ENCODE peak calls at places on chromosomes 12 and 14, in seven cellular contexts. One of them, this sample, is unnamed.

GRCh38 chr12:90037740-90038139 is 329.1 kb upstream of the ATP2B1 start:
- DNase-seq in activated CD4-positive, alpha-beta T cell treated with anti-CD3 and anti-CD28 coated beads, Interleukin-2, amount 10 ng/mL, durations not matched to agents 7 days and 5 days: no peak
- DNase-seq in RPMI7951: no peak
- DNase-seq in lower leg skin: no peak
- DNase-seq in A549: no peak
- DNase-seq in cardiac fibroblast: peak
- DNase-seq in epithelial cell of esophagus: no peak
- DNase-seq in this sample: no peak

GRCh38 chr12:5796171-5797091 is 148.6 kb downstream of the ANO2 start:
- DNase-seq in activated CD4-positive, alpha-beta T cell treated with anti-CD3 and anti-CD28 coated beads, Interleukin-2, amount 10 ng/mL, durations not matched to agents 7 days and 5 days: peak
- DNase-seq in RPMI7951: no peak
- DNase-seq in lower leg skin: no peak
- DNase-seq in A549: peak
- DNase-seq in cardiac fibroblast: no peak
- DNase-seq in epithelial cell of esophagus: no peak
- DNase-seq in this sample: no peak

GRCh38 chr12:117041798-117042170 is 57.4 kb downstream of the TESC start:
- DNase-seq in activated CD4-positive, alpha-beta T cell treated with anti-CD3 and anti-CD28 coated beads, Interleukin-2, amount 10 ng/mL, durations not matched to agents 7 days and 5 days: no peak
- DNase-seq in RPMI7951: no peak
- DNase-seq in lower leg skin: no peak
- DNase-seq in A549: no peak
- DNase-seq in cardiac fibroblast: no peak
- DNase-seq in epithelial cell of esophagus: no peak
- DNase-seq in this sample: no peak

GRCh38 chr12:39235990-39236767 is 206.7 kb downstream of the KIF21A start:
- DNase-seq in activated CD4-positive, alpha-beta T cell treated with anti-CD3 and anti-CD28 coated beads, Interleukin-2, amount 10 ng/mL, durations not matched to agents 7 days and 5 days: no peak
- DNase-seq in RPMI7951: peak
- DNase-seq in lower leg skin: no peak
- DNase-seq in A549: no peak
- DNase-seq in cardiac fibroblast: peak
- DNase-seq in epithelial cell of esophagus: peak
- DNase-seq in this sample: no peak

GRCh38 chr12:42957136-42957535 is 367.6 kb upstream of the PRICKLE1 start:
- DNase-seq in activated CD4-positive, alpha-beta T cell treated with anti-CD3 and anti-CD28 coated beads, Interleukin-2, amount 10 ng/mL, durations not matched to agents 7 days and 5 days: no peak
- DNase-seq in RPMI7951: no peak
- DNase-seq in lower leg skin: no peak
- DNase-seq in A549: no peak
- DNase-seq in cardiac fibroblast: no peak
- DNase-seq in epithelial cell of esophagus: no peak
- DNase-seq in this sample: no peak

GRCh38 chr12:113598815-113599406 is 127.2 kb upstream of the LHX5 start:
- DNase-seq in activated CD4-positive, alpha-beta T cell treated with anti-CD3 and anti-CD28 coated beads, Interleukin-2, amount 10 ng/mL, durations not matched to agents 7 days and 5 days: no peak
- DNase-seq in RPMI7951: no peak
- DNase-seq in lower leg skin: no peak
- DNase-seq in A549: no peak
- DNase-seq in cardiac fibroblast: no peak
- DNase-seq in epithelial cell of esophagus: no peak
- DNase-seq in this sample: no peak

GRCh38 chr12:8887285-8887715 is 27.0 kb upstream of the PHC1 start:
- DNase-seq in activated CD4-positive, alpha-beta T cell treated with anti-CD3 and anti-CD28 coated beads, Interleukin-2, amount 10 ng/mL, durations not matched to agents 7 days and 5 days: no peak
- DNase-seq in RPMI7951: no peak
- DNase-seq in lower leg skin: no peak
- DNase-seq in A549: no peak
- DNase-seq in cardiac fibroblast: peak
- DNase-seq in epithelial cell of esophagus: peak
- DNase-seq in this sample: no peak

GRCh38 chr12:5624873-5625272 is 193.0 kb downstream of the NTF3 start:
- DNase-seq in activated CD4-positive, alpha-beta T cell treated with anti-CD3 and anti-CD28 coated beads, Interleukin-2, amount 10 ng/mL, durations not matched to agents 7 days and 5 days: no peak
- DNase-seq in RPMI7951: no peak
- DNase-seq in lower leg skin: peak
- DNase-seq in A549: no peak
- DNase-seq in cardiac fibroblast: no peak
- DNase-seq in epithelial cell of esophagus: no peak
- DNase-seq in this sample: no peak

GRCh38 chr14:39442293-39442692 is 10.1 kb upstream of the FBXO33 start:
- DNase-seq in activated CD4-positive, alpha-beta T cell treated with anti-CD3 and anti-CD28 coated beads, Interleukin-2, amount 10 ng/mL, durations not matched to agents 7 days and 5 days: no peak
- DNase-seq in RPMI7951: no peak
- DNase-seq in lower leg skin: no peak
- DNase-seq in A549: no peak
- DNase-seq in cardiac fibroblast: peak
- DNase-seq in epithelial cell of esophagus: no peak
- DNase-seq in this sample: no peak

GRCh38 chr12:52354197-52354596 is 13.1 kb downstream of the KRT85 start:
- DNase-seq in activated CD4-positive, alpha-beta T cell treated with anti-CD3 and anti-CD28 coated beads, Interleukin-2, amount 10 ng/mL, durations not matched to agents 7 days and 5 days: no peak
- DNase-seq in RPMI7951: peak
- DNase-seq in lower leg skin: peak
- DNase-seq in A549: no peak
- DNase-seq in cardiac fibroblast: no peak
- DNase-seq in epithelial cell of esophagus: no peak
- DNase-seq in this sample: no peak

GRCh38 chr12:108850854-108851573 is 6.4 kb downstream of the SSH1 start:
- DNase-seq in activated CD4-positive, alpha-beta T cell treated with anti-CD3 and anti-CD28 coated beads, Interleukin-2, amount 10 ng/mL, durations not matched to agents 7 days and 5 days: no peak
- DNase-seq in RPMI7951: peak
- DNase-seq in lower leg skin: no peak
- DNase-seq in A549: peak
- DNase-seq in cardiac fibroblast: peak
- DNase-seq in epithelial cell of esophagus: no peak
- DNase-seq in this sample: no peak

GRCh38 chr12:43278268-43278832 is 273.7 kb downstream of the ADAMTS20 start:
- DNase-seq in activated CD4-positive, alpha-beta T cell treated with anti-CD3 and anti-CD28 coated beads, Interleukin-2, amount 10 ng/mL, durations not matched to agents 7 days and 5 days: no peak
- DNase-seq in RPMI7951: no peak
- DNase-seq in lower leg skin: no peak
- DNase-seq in A549: peak
- DNase-seq in cardiac fibroblast: peak
- DNase-seq in epithelial cell of esophagus: peak
- DNase-seq in this sample: no peak

GRCh38 chr14:51738754-51739153 is 87.0 kb downstream of the FRMD6 start:
- DNase-seq in activated CD4-positive, alpha-beta T cell treated with anti-CD3 and anti-CD28 coated beads, Interleukin-2, amount 10 ng/mL, durations not matched to agents 7 days and 5 days: no peak
- DNase-seq in RPMI7951: no peak
- DNase-seq in lower leg skin: no peak
- DNase-seq in A549: peak
- DNase-seq in cardiac fibroblast: no peak
- DNase-seq in epithelial cell of esophagus: no peak
- DNase-seq in this sample: no peak

GRCh38 chr12:51326762-51327439 is 2.9 kb upstream of the BIN2 start:
- DNase-seq in activated CD4-positive, alpha-beta T cell treated with anti-CD3 and anti-CD28 coated beads, Interleukin-2, amount 10 ng/mL, durations not matched to agents 7 days and 5 days: no peak
- DNase-seq in RPMI7951: peak
- DNase-seq in lower leg skin: peak
- DNase-seq in A549: peak
- DNase-seq in cardiac fibroblast: peak
- DNase-seq in epithelial cell of esophagus: peak
- DNase-seq in this sample: no peak

GRCh38 chr12:47783024-47783755 is 10.2 kb downstream of the SLC48A1 start:
- DNase-seq in activated CD4-positive, alpha-beta T cell treated with anti-CD3 and anti-CD28 coated beads, Interleukin-2, amount 10 ng/mL, durations not matched to agents 7 days and 5 days: no peak
- DNase-seq in RPMI7951: no peak
- DNase-seq in lower leg skin: no peak
- DNase-seq in A549: no peak
- DNase-seq in cardiac fibroblast: no peak
- DNase-seq in epithelial cell of esophagus: no peak
- DNase-seq in this sample: no peak

GRCh38 chr14:76917158-76917596 is 91.0 kb downstream of the LRRC74A start:
- DNase-seq in activated CD4-positive, alpha-beta T cell treated with anti-CD3 and anti-CD28 coated beads, Interleukin-2, amount 10 ng/mL, durations not matched to agents 7 days and 5 days: no peak
- DNase-seq in RPMI7951: peak
- DNase-seq in lower leg skin: no peak
- DNase-seq in A549: peak
- DNase-seq in cardiac fibroblast: peak
- DNase-seq in epithelial cell of esophagus: peak
- DNase-seq in this sample: no peak

GRCh38 chr12:4685317-4685716 is 34.9 kb upstream of the GALNT8 start:
- DNase-seq in activated CD4-positive, alpha-beta T cell treated with anti-CD3 and anti-CD28 coated beads, Interleukin-2, amount 10 ng/mL, durations not matched to agents 7 days and 5 days: no peak
- DNase-seq in RPMI7951: no peak
- DNase-seq in lower leg skin: no peak
- DNase-seq in A549: no peak
- DNase-seq in cardiac fibroblast: no peak
- DNase-seq in epithelial cell of esophagus: no peak
- DNase-seq in this sample: no peak

GRCh38 chr12:14390885-14391530 is 25.5 kb downstream of the ATF7IP start:
- DNase-seq in activated CD4-positive, alpha-beta T cell treated with anti-CD3 and anti-CD28 coated beads, Interleukin-2, amount 10 ng/mL, durations not matched to agents 7 days and 5 days: no peak
- DNase-seq in RPMI7951: no peak
- DNase-seq in lower leg skin: no peak
- DNase-seq in A549: no peak
- DNase-seq in cardiac fibroblast: no peak
- DNase-seq in epithelial cell of esophagus: no peak
- DNase-seq in this sample: no peak

GRCh38 chr12:87812711-87813110 is 216.5 kb downstream of the C12orf50 start:
- DNase-seq in activated CD4-positive, alpha-beta T cell treated with anti-CD3 and anti-CD28 coated beads, Interleukin-2, amount 10 ng/mL, durations not matched to agents 7 days and 5 days: no peak
- DNase-seq in RPMI7951: no peak
- DNase-seq in lower leg skin: no peak
- DNase-seq in A549: no peak
- DNase-seq in cardiac fibroblast: no peak
- DNase-seq in epithelial cell of esophagus: no peak
- DNase-seq in this sample: no peak

GRCh38 chr14:39219075-39219499 is 14.6 kb upstream of the MIA2 start:
- DNase-seq in activated CD4-positive, alpha-beta T cell treated with anti-CD3 and anti-CD28 coated beads, Interleukin-2, amount 10 ng/mL, durations not matched to agents 7 days and 5 days: no peak
- DNase-seq in RPMI7951: peak
- DNase-seq in lower leg skin: no peak
- DNase-seq in A549: peak
- DNase-seq in cardiac fibroblast: peak
- DNase-seq in epithelial cell of esophagus: no peak
- DNase-seq in this sample: no peak

GRCh38 chr12:10113085-10113484 is 14.3 kb upstream of the CLEC1A start:
- DNase-seq in activated CD4-positive, alpha-beta T cell treated with anti-CD3 and anti-CD28 coated beads, Interleukin-2, amount 10 ng/mL, durations not matched to agents 7 days and 5 days: no peak
- DNase-seq in RPMI7951: no peak
- DNase-seq in lower leg skin: no peak
- DNase-seq in A549: no peak
- DNase-seq in cardiac fibroblast: peak
- DNase-seq in epithelial cell of esophagus: no peak
- DNase-seq in this sample: no peak

GRCh38 chr14:75184447-75184846 is 8.0 kb upstream of the TMED10 start:
- DNase-seq in activated CD4-positive, alpha-beta T cell treated with anti-CD3 and anti-CD28 coated beads, Interleukin-2, amount 10 ng/mL, durations not matched to agents 7 days and 5 days: no peak
- DNase-seq in RPMI7951: peak
- DNase-seq in lower leg skin: no peak
- DNase-seq in A549: no peak
- DNase-seq in cardiac fibroblast: peak
- DNase-seq in epithelial cell of esophagus: peak
- DNase-seq in this sample: no peak

GRCh38 chr14:96250545-96250944 is 5.5 kb upstream of the BDKRB1 start:
- DNase-seq in activated CD4-positive, alpha-beta T cell treated with anti-CD3 and anti-CD28 coated beads, Interleukin-2, amount 10 ng/mL, durations not matched to agents 7 days and 5 days: no peak
- DNase-seq in RPMI7951: no peak
- DNase-seq in lower leg skin: no peak
- DNase-seq in A549: no peak
- DNase-seq in cardiac fibroblast: no peak
- DNase-seq in epithelial cell of esophagus: no peak
- DNase-seq in this sample: no peak

GRCh38 chr14:99593971-99594841 is 9.8 kb downstream of the CCDC85C start:
- DNase-seq in activated CD4-positive, alpha-beta T cell treated with anti-CD3 and anti-CD28 coated beads, Interleukin-2, amount 10 ng/mL, durations not matched to agents 7 days and 5 days: no peak
- DNase-seq in RPMI7951: no peak
- DNase-seq in lower leg skin: no peak
- DNase-seq in A549: no peak
- DNase-seq in cardiac fibroblast: no peak
- DNase-seq in epithelial cell of esophagus: no peak
- DNase-seq in this sample: no peak

GRCh38 chr12:124391340-124392261 is 96.7 kb downstream of the RFLNA start:
- DNase-seq in activated CD4-positive, alpha-beta T cell treated with anti-CD3 and anti-CD28 coated beads, Interleukin-2, amount 10 ng/mL, durations not matched to agents 7 days and 5 days: peak
- DNase-seq in RPMI7951: peak
- DNase-seq in lower leg skin: peak
- DNase-seq in A549: peak
- DNase-seq in cardiac fibroblast: peak
- DNase-seq in epithelial cell of esophagus: peak
- DNase-seq in this sample: no peak

GRCh38 chr12:24378548-24379011 is 429.1 kb upstream of the SOX5 start:
- DNase-seq in activated CD4-positive, alpha-beta T cell treated with anti-CD3 and anti-CD28 coated beads, Interleukin-2, amount 10 ng/mL, durations not matched to agents 7 days and 5 days: no peak
- DNase-seq in RPMI7951: peak
- DNase-seq in lower leg skin: no peak
- DNase-seq in A549: no peak
- DNase-seq in cardiac fibroblast: peak
- DNase-seq in epithelial cell of esophagus: no peak
- DNase-seq in this sample: no peak

GRCh38 chr12:47799357-47799955 is 20.2 kb downstream of the HDAC7 start:
- DNase-seq in activated CD4-positive, alpha-beta T cell treated with anti-CD3 and anti-CD28 coated beads, Interleukin-2, amount 10 ng/mL, durations not matched to agents 7 days and 5 days: no peak
- DNase-seq in RPMI7951: no peak
- DNase-seq in lower leg skin: no peak
- DNase-seq in A549: no peak
- DNase-seq in cardiac fibroblast: no peak
- DNase-seq in epithelial cell of esophagus: no peak
- DNase-seq in this sample: no peak

GRCh38 chr12:22018860-22019259 is 27.2 kb upstream of the CMAS start:
- DNase-seq in activated CD4-positive, alpha-beta T cell treated with anti-CD3 and anti-CD28 coated beads, Interleukin-2, amount 10 ng/mL, durations not matched to agents 7 days and 5 days: no peak
- DNase-seq in RPMI7951: no peak
- DNase-seq in lower leg skin: no peak
- DNase-seq in A549: peak
- DNase-seq in cardiac fibroblast: peak
- DNase-seq in epithelial cell of esophagus: peak
- DNase-seq in this sample: no peak

GRCh38 chr14:52618602-52619001 is 66.0 kb downstream of the GPR137C start:
- DNase-seq in activated CD4-positive, alpha-beta T cell treated with anti-CD3 and anti-CD28 coated beads, Interleukin-2, amount 10 ng/mL, durations not matched to agents 7 days and 5 days: no peak
- DNase-seq in RPMI7951: no peak
- DNase-seq in lower leg skin: no peak
- DNase-seq in A549: no peak
- DNase-seq in cardiac fibroblast: no peak
- DNase-seq in epithelial cell of esophagus: no peak
- DNase-seq in this sample: no peak

GRCh38 chr14:64817631-64818030 is 62.1 kb downstream of the SPTB start:
- DNase-seq in activated CD4-positive, alpha-beta T cell treated with anti-CD3 and anti-CD28 coated beads, Interleukin-2, amount 10 ng/mL, durations not matched to agents 7 days and 5 days: no peak
- DNase-seq in RPMI7951: no peak
- DNase-seq in lower leg skin: peak
- DNase-seq in A549: no peak
- DNase-seq in cardiac fibroblast: no peak
- DNase-seq in epithelial cell of esophagus: no peak
- DNase-seq in this sample: no peak

GRCh38 chr14:66508547-66508845 is 549 bp downstream of the GPHN start:
- DNase-seq in activated CD4-positive, alpha-beta T cell treated with anti-CD3 and anti-CD28 coated beads, Interleukin-2, amount 10 ng/mL, durations not matched to agents 7 days and 5 days: no peak
- DNase-seq in RPMI7951: no peak
- DNase-seq in lower leg skin: no peak
- DNase-seq in A549: no peak
- DNase-seq in cardiac fibroblast: no peak
- DNase-seq in epithelial cell of esophagus: no peak
- DNase-seq in this sample: no peak

GRCh38 chr12:115522010-115522409 is 755.5 kb downstream of the MED13L start:
- DNase-seq in activated CD4-positive, alpha-beta T cell treated with anti-CD3 and anti-CD28 coated beads, Interleukin-2, amount 10 ng/mL, durations not matched to agents 7 days and 5 days: no peak
- DNase-seq in RPMI7951: no peak
- DNase-seq in lower leg skin: no peak
- DNase-seq in A549: no peak
- DNase-seq in cardiac fibroblast: no peak
- DNase-seq in epithelial cell of esophagus: no peak
- DNase-seq in this sample: no peak

GRCh38 chr14:58824106-58824505 is 186.3 kb downstream of the DACT1 start:
- DNase-seq in activated CD4-positive, alpha-beta T cell treated with anti-CD3 and anti-CD28 coated beads, Interleukin-2, amount 10 ng/mL, durations not matched to agents 7 days and 5 days: no peak
- DNase-seq in RPMI7951: peak
- DNase-seq in lower leg skin: no peak
- DNase-seq in A549: no peak
- DNase-seq in cardiac fibroblast: no peak
- DNase-seq in epithelial cell of esophagus: peak
- DNase-seq in this sample: no peak

GRCh38 chr12:62720661-62721330 is 214.2 kb downstream of the PPM1H start:
- DNase-seq in activated CD4-positive, alpha-beta T cell treated with anti-CD3 and anti-CD28 coated beads, Interleukin-2, amount 10 ng/mL, durations not matched to agents 7 days and 5 days: no peak
- DNase-seq in RPMI7951: peak
- DNase-seq in lower leg skin: no peak
- DNase-seq in A549: no peak
- DNase-seq in cardiac fibroblast: peak
- DNase-seq in epithelial cell of esophagus: no peak
- DNase-seq in this sample: no peak

GRCh38 chr14:93977790-93978581 is 1.6 kb upstream of the ASB2 start:
- DNase-seq in activated CD4-positive, alpha-beta T cell treated with anti-CD3 and anti-CD28 coated beads, Interleukin-2, amount 10 ng/mL, durations not matched to agents 7 days and 5 days: peak
- DNase-seq in RPMI7951: peak
- DNase-seq in lower leg skin: no peak
- DNase-seq in A549: no peak
- DNase-seq in cardiac fibroblast: no peak
- DNase-seq in epithelial cell of esophagus: no peak
- DNase-seq in this sample: no peak

GRCh38 chr14:91372680-91373495 is 44.7 kb downstream of the CCDC88C start:
- DNase-seq in activated CD4-positive, alpha-beta T cell treated with anti-CD3 and anti-CD28 coated beads, Interleukin-2, amount 10 ng/mL, durations not matched to agents 7 days and 5 days: peak
- DNase-seq in RPMI7951: no peak
- DNase-seq in lower leg skin: no peak
- DNase-seq in A549: no peak
- DNase-seq in cardiac fibroblast: no peak
- DNase-seq in epithelial cell of esophagus: no peak
- DNase-seq in this sample: no peak

This sample was measured in thoracic aorta.